ENCODE peak calls at places on chromosome 18, in seven cellular contexts. O, G, X, Y, U, D and N are unnamed samples.

GRCh38 chr18:41096504-41096903 is 858.5 kb upstream of the PIK3C3 start:
- DNase-seq in G (no peak), U (no peak), Y (peak), X (no peak), D (peak), O (no peak), N (no peak)

GRCh38 chr18:7177131-7177744 is 53.7 kb upstream of the LRRC30 start:
- DNase-seq in G (peak), O (peak), Y (peak), U (no peak), X (peak), D (peak), N (peak)

GRCh38 chr18:35231052-35231451 is 9.8 kb upstream of the ZNF397 start:
- DNase-seq in G (peak), U (peak), O (peak), D (peak), X (peak), Y (peak), N (peak)

GRCh38 chr18:26721876-26722581 is 143.5 kb downstream of the AQP4 start:
- DNase-seq in X (no peak), U (no peak), Y (no peak), G (no peak), O (no peak), D (no peak), N (no peak)

GRCh38 chr18:13522861-13523660 is 203.3 kb downstream of the FAM210A start:
- DNase-seq in X (no peak), G (no peak), U (no peak), Y (no peak), D (no peak), O (no peak), N (no peak)

GRCh38 chr18:49844903-49845302 is 31.6 kb upstream of the ACAA2 start:
- DNase-seq in U (no peak), G (no peak), O (no peak), X (no peak), Y (no peak), D (no peak), N (peak)

GRCh38 chr18:61352611-61353010 is 19.4 kb downstream of the CDH20 start:
- DNase-seq in Y (no peak), O (no peak), D (no peak), G (no peak), X (no peak), U (no peak), N (no peak)

GRCh38 chr18:35122586-35123224 is 81.5 kb downstream of the MAPRE2 start:
- DNase-seq in D (no peak), X (peak), G (no peak), U (no peak), O (no peak), Y (no peak), N (peak)

GRCh38 chr18:56650056-56650455 is 1.1 kb upstream of the WDR7 start:
- DNase-seq in G (no peak), X (no peak), D (no peak), O (no peak), U (no peak), Y (peak), N (no peak)

GRCh38 chr18:12750076-12750707 is 47.4 kb downstream of the PSMG2 start:
- DNase-seq in G (no peak), O (peak), Y (no peak), U (peak), D (no peak), X (no peak), N (no peak)

GRCh38 chr18:35171315-35171987 is 69.4 kb upstream of the ZNF397 start:
- DNase-seq in U (no peak), O (no peak), X (no peak), Y (no peak), D (no peak), G (no peak), N (no peak)

GRCh38 chr18:56166914-56167313 is 471.5 kb downstream of the TXNL1 start:
- DNase-seq in X (no peak), G (no peak), D (no peak), Y (no peak), O (no peak), U (no peak), N (no peak)

GRCh38 chr18:76130845-76131244 is 364.2 kb downstream of the ZNF516 start:
- DNase-seq in X (no peak), U (no peak), Y (no peak), O (no peak), G (no peak), D (no peak), N (no peak)

GRCh38 chr18:6370410-6370809 is 44.3 kb downstream of the L3MBTL4 start:
- DNase-seq in O (no peak), X (no peak), Y (no peak), G (no peak), D (no peak), U (no peak), N (no peak)

GRCh38 chr18:32362484-32362883 is 108.2 kb downstream of the GAREM1 start:
- DNase-seq in D (no peak), G (no peak), Y (peak), U (no peak), O (no peak), X (no peak), N (no peak)

GRCh38 chr18:52588916-52589315 is 248.9 kb downstream of the DCC start:
- DNase-seq in O (no peak), G (no peak), U (no peak), X (no peak), Y (peak), D (no peak), N (no peak)

GRCh38 chr18:44325903-44326650 is 354.6 kb upstream of the SETBP1 start:
- DNase-seq in O (peak), U (peak), Y (peak), X (peak), D (peak), G (peak), N (peak)

GRCh38 chr18:25187582-25188291 is 164.2 kb downstream of the ZNF521 start:
- DNase-seq in O (no peak), G (no peak), U (no peak), X (no peak), Y (no peak), D (no peak), N (no peak)

GRCh38 chr18:25192065-25192464 is 159.9 kb downstream of the ZNF521 start:
- DNase-seq in Y (no peak), O (no peak), G (no peak), D (no peak), X (no peak), U (no peak), N (no peak)

GRCh38 chr18:25189391-25190185 is 162.4 kb downstream of the ZNF521 start:
- DNase-seq in O (no peak), G (no peak), U (no peak), Y (no peak), D (no peak), X (no peak), N (no peak)

DNA sequence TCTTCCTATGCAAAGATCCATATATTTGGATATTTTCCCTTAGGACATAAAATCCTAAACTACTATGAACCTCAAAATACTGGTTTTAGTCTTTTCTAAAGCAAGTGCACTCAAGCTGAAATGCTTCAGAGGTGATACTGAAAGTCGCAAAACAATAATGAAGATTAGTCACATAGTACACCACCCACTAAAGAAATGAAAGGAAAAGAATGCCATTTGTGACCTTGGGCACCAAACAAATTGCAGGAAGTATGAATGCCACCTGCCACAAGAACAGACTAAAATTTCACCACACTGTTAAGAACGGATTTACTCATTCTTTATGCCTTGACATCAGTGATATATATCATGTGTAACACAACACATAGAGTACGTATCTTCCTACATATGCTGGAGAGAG is 161.5 kb downstream of the ZNF521 start:
- DNase-seq in Y (no peak), G (no peak), D (no peak), U (no peak), O (no peak), X (no peak), N (no peak)
- H3K4me3 ChIP-seq in Y (no peak), G (no peak), D (no peak), U (no peak), O (no peak), X (no peak), N (no peak)

DNA sequence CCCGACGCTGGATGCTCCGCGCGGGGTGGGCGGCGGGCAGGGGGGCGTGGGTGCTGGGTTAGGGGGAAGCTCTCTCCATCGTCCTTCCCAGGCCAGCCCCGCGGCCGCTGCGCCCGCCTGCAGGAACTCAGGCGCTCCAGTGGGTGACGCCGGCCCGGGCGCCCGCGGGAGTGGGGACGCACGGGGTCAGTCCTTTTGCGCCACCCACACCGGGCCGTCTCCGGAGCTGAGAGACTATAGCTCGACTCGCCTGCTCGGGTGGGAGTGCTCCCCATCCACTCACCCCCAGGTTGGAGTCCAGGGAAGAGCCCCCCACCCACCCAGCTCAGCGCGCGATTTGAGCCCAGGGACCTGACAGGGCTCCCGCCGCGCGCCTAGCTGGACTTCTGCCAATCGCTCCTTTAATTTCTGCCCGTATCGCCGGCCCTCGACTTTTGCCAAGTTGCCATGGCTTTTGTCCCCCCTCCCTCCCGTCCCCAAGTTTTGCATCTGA is 205.6 kb upstream of the SMAD2 start:
- DNase-seq in Y (no peak), X (no peak), U (no peak), G (no peak), O (no peak), D (no peak), N (no peak)
- H3K4me3 ChIP-seq in Y (no peak), X (peak), U (peak), G (no peak), O (no peak), D (no peak), N (peak)

GRCh38 chr18:28831908-28832307 is 655.0 kb upstream of the CDH2 start:
- DNase-seq in G (no peak), O (no peak), X (no peak), U (no peak), Y (no peak), D (no peak), N (no peak)
- H3K4me3 ChIP-seq in G (no peak), O (no peak), X (no peak), U (no peak), Y (no peak), D (no peak), N (no peak)

DNA sequence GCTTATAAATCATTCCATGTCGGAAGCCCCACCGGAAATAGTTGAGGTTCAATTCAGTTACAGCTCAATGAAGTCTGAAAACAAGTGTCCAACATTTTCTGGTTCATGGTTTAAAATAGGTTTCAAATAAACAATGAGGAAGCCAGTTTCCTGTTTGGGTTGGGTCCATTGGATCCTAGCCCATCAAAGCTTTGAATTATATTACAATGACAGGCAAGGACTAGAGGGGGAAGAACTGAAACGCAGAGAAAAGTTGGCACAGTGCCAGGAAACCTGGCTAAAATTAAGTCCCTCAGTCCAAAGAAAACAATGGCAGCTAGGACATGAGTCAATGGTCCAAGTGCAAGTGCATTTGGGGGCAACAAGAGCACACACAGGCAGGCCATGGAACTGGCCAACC is 32.0 kb downstream of the SLC14A1 start:
- DNase-seq in G (no peak), Y (peak), D (no peak), X (peak), O (peak), U (no peak), N (no peak)
- H3K4me3 ChIP-seq in G (no peak), Y (no peak), D (no peak), X (no peak), O (no peak), U (no peak), N (no peak)

GRCh38 chr18:9916067-9916684 is 2.4 kb downstream of the VAPA start:
- DNase-seq in D (no peak), U (no peak), X (no peak), O (no peak), Y (peak), G (no peak), N (peak)

GRCh38 chr18:9914584-9915290 is 921 bp downstream of the VAPA start:
- DNase-seq in D (peak), Y (peak), X (peak), O (peak), U (peak), G (peak), N (peak)

GRCh38 chr18:9915291-9916066 is 1.7 kb downstream of the VAPA start:
- DNase-seq in U (no peak), X (no peak), D (no peak), O (no peak), G (no peak), Y (peak), N (no peak)

GRCh38 chr18:9918016-9918680 is 4.3 kb downstream of the VAPA start:
- DNase-seq in O (no peak), X (no peak), D (no peak), Y (peak), U (no peak), G (no peak), N (no peak)

DNA sequence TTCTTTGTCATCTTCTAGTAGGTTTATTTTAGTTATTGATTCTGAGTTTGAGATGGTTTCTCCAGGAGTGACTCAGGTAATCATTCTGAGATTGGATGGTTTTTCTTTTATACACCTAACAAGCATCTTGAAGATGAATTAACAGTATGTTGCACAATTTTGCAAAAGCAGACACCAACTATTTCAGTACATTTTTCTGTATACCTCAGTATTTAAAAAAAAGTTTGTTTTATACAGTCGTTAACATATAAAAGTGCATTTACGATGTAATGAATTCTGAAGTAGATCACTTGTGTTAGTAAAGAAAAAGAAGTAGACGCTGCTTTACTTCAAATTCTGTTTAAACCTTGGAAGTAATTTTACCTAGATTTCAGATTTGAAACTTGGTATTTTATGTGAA is 3.0 kb downstream of the VAPA start:
- DNase-seq in U (no peak), X (no peak), O (no peak), G (no peak), D (no peak), Y (no peak), N (no peak)
- H3K4me3 ChIP-seq in U (no peak), X (peak), O (peak), G (peak), D (no peak), Y (no peak), N (no peak)

DNA sequence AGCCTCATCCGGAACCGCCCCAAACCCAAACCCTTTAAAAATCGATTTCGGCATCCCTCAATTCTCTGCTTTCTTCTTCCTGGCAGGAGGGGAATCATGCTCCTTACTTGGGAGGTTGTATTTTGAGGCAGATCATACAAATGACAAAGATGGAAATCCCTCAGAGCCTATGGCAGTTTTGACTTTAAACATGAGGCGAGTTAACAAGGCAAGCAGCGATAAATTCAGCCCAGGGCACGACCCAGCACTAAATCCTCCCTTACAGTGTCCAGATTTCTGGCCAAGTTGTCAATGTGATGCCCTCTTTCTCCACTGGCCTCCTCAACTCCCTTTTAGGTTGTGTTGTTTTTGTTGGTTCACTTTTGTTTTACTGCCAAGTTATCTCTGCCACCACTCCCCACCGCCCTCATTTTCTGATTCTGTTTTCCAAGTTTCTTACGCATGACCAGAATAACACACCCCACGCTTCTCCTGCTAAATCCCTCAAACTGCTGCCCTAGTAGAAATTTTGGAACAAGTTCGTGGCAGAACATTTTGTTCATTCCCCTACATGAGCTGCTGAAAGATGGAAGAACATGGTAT is 68.3 kb downstream of the CTAGE1 start:
- DNase-seq in O (no peak), G (no peak), Y (no peak), X (no peak), D (no peak), U (no peak), N (no peak)
- H3K4me3 ChIP-seq in O (peak), G (no peak), Y (no peak), X (no peak), D (no peak), U (no peak), N (peak)

GRCh38 chr18:22683786-22684185 is 249.3 kb upstream of the RBBP8 start:
- DNase-seq in Y (no peak), O (no peak), D (no peak), X (no peak), G (no peak), U (no peak), N (no peak)
- H3K4me3 ChIP-seq in Y (no peak), O (no peak), D (no peak), X (no peak), G (no peak), U (no peak), N (no peak)

GRCh38 chr18:69401475-69402218 is 959 bp downstream of the DOK6 start:
- DNase-seq in G (no peak), D (peak), Y (peak), U (no peak), X (peak), O (no peak), N (peak)
- H3K4me3 ChIP-seq in G (peak), D (peak), Y (peak), U (peak), X (peak), O (no peak), N (peak)

DNA sequence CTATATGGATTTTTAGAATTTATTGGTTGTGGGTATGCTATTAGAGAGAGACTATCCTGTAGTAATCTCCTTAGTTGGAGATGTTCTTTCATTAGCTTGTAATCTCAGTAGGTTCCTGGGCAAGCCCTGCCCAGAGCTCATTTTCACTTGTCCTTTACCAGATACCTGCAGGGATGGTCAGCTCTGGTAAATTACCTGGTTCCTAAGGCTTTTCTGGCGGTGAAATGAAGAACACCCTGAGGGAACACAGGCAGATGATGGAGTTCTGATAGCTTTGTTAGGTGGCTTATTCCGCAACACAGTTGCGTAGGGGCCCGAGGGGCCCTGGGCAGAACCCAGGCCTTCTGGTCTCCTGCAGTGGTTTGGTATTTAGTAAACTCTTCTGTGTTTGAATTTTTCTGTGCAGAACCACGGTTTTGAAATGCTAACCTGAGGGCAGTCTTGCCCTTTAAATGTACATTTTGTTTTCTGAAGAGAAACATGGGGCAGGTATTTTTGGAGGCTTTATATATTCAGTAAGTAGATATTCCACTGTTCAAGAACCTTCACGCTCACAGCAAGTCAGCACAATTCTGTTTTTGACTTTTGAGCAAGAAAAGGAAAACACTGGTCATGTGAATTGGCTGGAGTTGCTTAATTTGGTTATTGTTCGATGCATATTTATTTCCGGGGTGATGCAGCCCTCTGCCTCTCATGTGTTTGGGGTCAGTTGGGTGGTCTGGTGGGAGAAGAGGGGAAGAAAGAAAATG is 22.4 kb downstream of the ZNF532 start:
- DNase-seq in D (no peak), X (no peak), U (no peak), G (no peak), O (no peak), Y (no peak), N (no peak)
- H3K4me3 ChIP-seq in D (no peak), X (no peak), U (no peak), G (no peak), O (no peak), Y (no peak), N (no peak)